ENCODE peak calls at places on chromosomes 6 and 20, in seven cellular contexts. Z is anterior cingulate cortex; W is T1000; F is CD8-positive, alpha-beta T cell; M is GM23248; Y is activated CD8-positive, alpha-beta memory T cell treated with anti-CD3 and anti-CD28 coated beads for 24 hours; U is tibial nerve. H is an unnamed sample.

GRCh38 chr20:53569606-53570307 is 23.9 kb downstream of the ZNF217 start:
- DNase-seq in W (no peak), F (no peak), Z (no peak), Y (peak; percentile 41), U (no peak), M (no peak), H (no peak)

GRCh38 chr6:138242987-138243592 is 24.8 kb upstream of the PBOV1 start:
- DNase-seq in Z (no peak), M (no peak), W (no peak), F (no peak), U (no peak), Y (no peak), H (no peak)

GRCh38 chr20:35307666-35308653 is 15.7 kb upstream of the FAM83C start:
- DNase-seq in W (peak; percentile 86), Y (no peak), F (no peak), Z (peak; percentile 68), M (peak; percentile 92), U (peak; percentile 29), H (no peak)

GRCh38 chr6:30844118-30844535 is 40.2 kb upstream of the DDR1 start:
- DNase-seq in U (no peak), M (peak; percentile 53), W (no peak), Z (no peak), F (no peak), Y (no peak), H (no peak)

GRCh38 chr6:46138281-46138680 is 8.5 kb downstream of the ENPP4 start:
- DNase-seq in U (no peak), M (no peak), W (no peak), Y (no peak), F (no peak), Z (no peak), H (no peak)

GRCh38 chr6:57313711-57314471 is 3.5 kb upstream of the PRIM2 start:
- DNase-seq in Y (no peak), M (peak; percentile 99), Z (peak; percentile 15), U (no peak), F (no peak), W (peak; percentile 79), H (peak; percentile 81)

GRCh38 chr6:4820704-4821276 is 44.6 kb downstream of the CDYL start:
- DNase-seq in F (no peak), Y (no peak), M (peak; percentile 92), W (no peak), Z (no peak), U (no peak), H (no peak)

GRCh38 chr6:36904096-36904495 is 18.3 kb downstream of the C6orf89 start:
- DNase-seq in W (no peak), Z (no peak), Y (no peak), U (no peak), F (no peak), M (peak; percentile 41), H (no peak)

GRCh38 chr6:57278570-57278969 is 38.9 kb upstream of the PRIM2 start:
- DNase-seq in F (no peak), M (no peak), U (no peak), W (no peak), Y (no peak), Z (no peak), H (no peak)

GRCh38 chr20:4151991-4152695 is 136.8 kb upstream of the RNF24 start:
- DNase-seq in Y (no peak), U (no peak), F (no peak), Z (no peak), M (peak; percentile 53), W (no peak), H (no peak)

GRCh38 chr6:127147576-127147975 is 29.1 kb downstream of the RSPO3 start:
- DNase-seq in U (no peak), F (no peak), Y (no peak), M (peak; percentile 29), W (no peak), Z (no peak), H (peak; percentile 8)

GRCh38 chr6:113655761-113656160 is 201.4 kb upstream of the MARCKS start:
- DNase-seq in F (no peak), Y (no peak), M (no peak), W (no peak), Z (no peak), U (no peak), H (no peak)

GRCh38 chr6:125834347-125834746 is 43.6 kb downstream of the NCOA7 start:
- DNase-seq in Y (no peak), F (no peak), Z (no peak), M (no peak), U (no peak), W (no peak), H (no peak)

GRCh38 chr6:147058786-147059434 is 145.3 kb upstream of the STXBP5 start:
- DNase-seq in Y (no peak), W (no peak), U (no peak), Z (no peak), M (peak; percentile 6), F (no peak), H (no peak)

GRCh38 chr20:57398231-57398821 is 7.1 kb downstream of the RBM38 start:
- DNase-seq in U (no peak), Z (no peak), F (peak; percentile 88), W (no peak), M (no peak), Y (peak; percentile 94), H (no peak)

GRCh38 chr6:132333639-132334516 is 67.4 kb downstream of the MOXD1 start:
- DNase-seq in Z (no peak), Y (no peak), F (no peak), M (peak; percentile 88), U (no peak), W (peak; percentile 17), H (peak; percentile 50)

GRCh38 chr6:133202610-133203343 is 38.4 kb upstream of the EYA4 start:
- DNase-seq in W (peak; percentile 22), U (no peak), M (peak; percentile 18), Z (no peak), Y (no peak), F (no peak), H (no peak)

GRCh38 chr20:63219866-63220521 is 4.1 kb upstream of the YTHDF1 start:
- DNase-seq in Z (no peak), M (no peak), U (no peak), F (no peak), Y (no peak), W (no peak), H (no peak)

GRCh38 chr20:36092424-36093024 is 62.0 kb upstream of the EPB41L1 start:
- DNase-seq in F (no peak), Y (peak; percentile 65), M (peak; percentile 65), U (no peak), W (peak; percentile 10), Z (peak; percentile 24), H (no peak)

GRCh38 chr20:750801-751200 is 17.5 kb downstream of the SLC52A3 start:
- DNase-seq in U (no peak), F (no peak), W (no peak), Z (no peak), M (peak; percentile 10), Y (no peak), H (no peak)

GRCh38 chr6:160217073-160217472 is 41.5 kb downstream of the SLC22A2 start:
- DNase-seq in F (no peak), U (no peak), Y (no peak), Z (no peak), W (no peak), M (no peak), H (no peak)

GRCh38 chr6:151475653-151476523 is 17.9 kb upstream of the CCDC170 start:
- DNase-seq in M (peak; percentile 77), F (peak; percentile 41), U (no peak), Z (no peak), W (no peak), Y (no peak), H (no peak)

GRCh38 chr6:34391023-34391485 is 1.4 kb downstream of the NUDT3 start:
- DNase-seq in Y (no peak), M (peak; percentile 83), U (no peak), Z (no peak), F (no peak), W (no peak), H (no peak)

H was measured in epithelial cell of prostate.